ENCODE peak calls at places on chromosomes 13 and 19, in eight cellular contexts. H is hepatocyte, A is Calu3, N is breast epithelium, Y is GM23338, K is psoas muscle, P is thoracic aorta, M is adrenal gland. F is an unnamed sample.

GRCh38 chr19:19463348-19464117 is 51.8 kb downstream of the TSSK6 start:
- DNase-seq in H (no peak), M (peak), N (no peak), Y (no peak), P (no peak), K (peak), A (no peak), F (no peak)

GRCh38 chr13:73672492-73672891 is 461.7 kb downstream of the KLF12 start:
- DNase-seq in A (no peak), N (no peak), P (no peak), M (no peak), Y (no peak), K (no peak), H (peak), F (no peak)

GRCh38 chr19:41690801-41691065 is 2.7 kb upstream of the CEACAM7 start:
- DNase-seq in H (no peak), A (no peak), P (no peak), K (no peak), M (no peak), Y (no peak), N (no peak), F (no peak)

GRCh38 chr19:53908106-53908932 is 759 bp upstream of the CACNG7 start:
- DNase-seq in M (peak), N (no peak), H (peak), Y (peak), K (peak), P (no peak), A (peak), F (no peak)

GRCh38 chr13:38348890-38349289 is 761 bp upstream of the UFM1 start:
- DNase-seq in P (no peak), N (no peak), Y (no peak), K (no peak), M (peak), H (peak), A (no peak), F (no peak)

GRCh38 chr13:64083396-64083795 is 2667.7 kb upstream of the PCDH20 start:
- DNase-seq in A (no peak), M (no peak), P (no peak), Y (no peak), K (no peak), N (no peak), H (no peak), F (no peak)

GRCh38 chr13:50404769-50405168 is 389.5 kb downstream of the KCNRG start:
- DNase-seq in H (no peak), N (no peak), M (no peak), P (no peak), A (no peak), Y (no peak), K (no peak), F (no peak)

GRCh38 chr13:84191199-84191598 is 308.9 kb upstream of the SLITRK1 start:
- DNase-seq in P (no peak), N (no peak), K (no peak), Y (no peak), A (no peak), M (no peak), H (no peak), F (no peak)

GRCh38 chr13:98528663-98529064 is 48.2 kb downstream of the STK24 start:
- DNase-seq in A (no peak), M (peak), Y (no peak), P (no peak), K (no peak), H (no peak), N (no peak), F (no peak)

GRCh38 chr19:7408251-7408650 is 59.5 kb downstream of the ARHGEF18 start:
- DNase-seq in K (no peak), P (no peak), M (no peak), A (no peak), N (no peak), H (no peak), Y (no peak), F (no peak)

GRCh38 chr19:17205237-17206140 is 9.7 kb upstream of the USE1 start:
- DNase-seq in H (peak), M (peak), N (peak), K (no peak), Y (peak), A (peak), P (no peak), F (no peak)

GRCh38 chr19:54707932-54708331 is 16.3 kb upstream of the KIR3DL3 start:
- DNase-seq in Y (no peak), P (no peak), H (no peak), N (no peak), A (no peak), M (no peak), K (no peak), F (peak)

GRCh38 chr13:40336228-40337221 is 329.9 kb downstream of the FOXO1 start:
- DNase-seq in K (no peak), M (no peak), N (peak), Y (no peak), A (peak), P (no peak), H (peak), F (no peak)

DNA sequence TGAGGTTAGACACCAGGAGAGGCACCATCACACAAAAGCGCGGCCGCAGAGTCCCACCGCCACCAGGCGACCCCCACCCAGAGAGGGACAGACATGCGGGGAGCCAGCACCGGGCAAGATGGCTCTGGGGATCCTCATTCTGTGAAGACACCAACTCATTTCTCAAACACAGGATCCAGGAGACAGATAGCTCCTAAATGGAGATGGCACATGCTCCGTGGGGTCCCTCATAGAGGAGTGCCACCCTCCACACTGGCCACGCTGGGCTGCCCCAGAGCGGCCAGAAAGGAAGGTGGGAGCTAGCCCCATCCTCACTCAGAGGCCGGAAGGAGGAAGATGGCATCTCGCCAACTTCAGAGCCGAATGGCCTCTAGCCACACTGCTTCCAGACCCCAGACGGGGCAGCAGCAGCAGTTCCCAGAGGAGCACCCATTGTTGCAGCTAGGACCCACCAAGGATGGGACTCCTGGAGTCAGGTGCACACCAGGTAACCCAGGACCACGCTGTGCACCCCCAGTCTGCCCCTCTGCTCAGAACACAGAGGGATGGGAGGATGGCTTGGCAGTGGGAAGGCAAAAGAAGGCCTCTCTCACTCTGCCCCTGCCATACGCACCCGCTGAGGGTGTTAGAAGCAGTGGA is 78.6 kb downstream of the ZIC5 start:
- DNase-seq in P (no peak), A (no peak), K (no peak), H (no peak), N (no peak), M (no peak), Y (no peak), F (no peak)
- TF ChIP-seq CTCF in P (no peak), A (no peak), K (no peak), H (no peak), N (no peak), M (no peak), Y (no peak), F (no peak)

GRCh38 chr19:51931921-51932320 is 4.6 kb downstream of the ZNF613 start:
- DNase-seq in K (no peak), P (no peak), N (no peak), A (no peak), H (no peak), M (no peak), Y (peak), F (no peak)

GRCh38 chr19:51926426-51926783 is 867 bp upstream of the ZNF613 start:
- DNase-seq in M (no peak), Y (no peak), A (no peak), P (no peak), K (no peak), N (no peak), H (no peak), F (no peak)

GRCh38 chr19:51927859-51928258 is 587 bp downstream of the ZNF613 start:
- DNase-seq in A (peak), H (no peak), K (no peak), N (no peak), Y (no peak), P (no peak), M (no peak), F (no peak)

GRCh38 chr19:51921949-51922348 is 5.3 kb upstream of the ZNF613 start:
- DNase-seq in M (no peak), H (no peak), N (no peak), K (no peak), Y (no peak), P (no peak), A (peak), F (no peak)

GRCh38 chr19:51926784-51927741 is at the start of gene ZNF613:
- DNase-seq in Y (peak), A (peak), N (peak), P (peak), H (peak), M (peak), K (peak), F (no peak)
- TF ChIP-seq CTCF in Y (peak), A (no peak), N (peak), P (no peak), H (peak), M (peak), K (peak), F (peak)

DNA sequence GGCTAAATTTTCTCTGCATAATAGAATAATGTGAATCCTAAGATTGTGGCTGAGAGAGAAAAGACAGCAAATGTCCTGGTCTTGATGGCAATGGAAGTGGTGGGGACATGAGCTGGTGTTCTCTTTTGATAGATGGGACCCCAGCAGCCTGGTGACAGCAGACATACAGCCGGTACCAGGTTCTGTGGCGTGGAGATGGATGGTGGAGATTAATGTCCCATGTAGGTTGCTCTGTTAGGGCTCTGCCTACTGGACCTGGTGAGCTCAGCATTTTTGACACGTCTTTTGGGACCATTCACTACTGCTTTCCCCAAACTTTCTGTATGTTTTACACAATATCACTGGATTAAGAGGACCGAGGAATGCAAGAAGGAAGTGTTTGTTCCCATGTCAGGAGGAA is 8.2 kb upstream of the SIGLEC14 start:
- DNase-seq in M (no peak), P (no peak), Y (peak), H (no peak), N (no peak), K (no peak), A (no peak), F (no peak)
- TF ChIP-seq CTCF in M (no peak), P (no peak), Y (peak), H (no peak), N (no peak), K (no peak), A (no peak), F (no peak)

GRCh38 chr19:46622118-46622446 is 2.8 kb downstream of the PTGIR start:
- DNase-seq in M (no peak), N (no peak), H (no peak), K (peak), P (no peak), A (no peak), Y (no peak), F (no peak)

GRCh38 chr19:46620716-46621115 is 4.2 kb downstream of the PTGIR start:
- DNase-seq in A (no peak), H (no peak), K (no peak), P (no peak), Y (no peak), M (no peak), N (no peak), F (no peak)

GRCh38 chr19:46623915-46624502 is 880 bp downstream of the PTGIR start:
- DNase-seq in H (no peak), P (no peak), A (no peak), Y (no peak), M (no peak), N (no peak), K (no peak), F (no peak)

GRCh38 chr19:46620267-46620666 is 4.6 kb downstream of the PTGIR start:
- DNase-seq in Y (no peak), K (no peak), P (no peak), A (no peak), M (no peak), H (no peak), N (no peak), F (no peak)

GRCh38 chr19:46621191-46622117 is 3.4 kb downstream of the PTGIR start:
- DNase-seq in N (no peak), Y (peak), M (no peak), P (no peak), K (no peak), H (no peak), A (no peak), F (no peak)
- TF ChIP-seq CTCF in N (no peak), Y (peak), M (no peak), P (no peak), K (no peak), H (peak), A (peak), F (peak)

GRCh38 chr13:29369060-29369743 is 226.3 kb downstream of the SLC7A1 start:
- DNase-seq in H (peak), A (peak), K (no peak), P (no peak), M (peak), N (no peak), Y (peak), F (no peak)
- TF ChIP-seq CTCF in H (peak), A (no peak), K (peak), P (peak), M (peak), N (peak), Y (peak), F (peak)

DNA sequence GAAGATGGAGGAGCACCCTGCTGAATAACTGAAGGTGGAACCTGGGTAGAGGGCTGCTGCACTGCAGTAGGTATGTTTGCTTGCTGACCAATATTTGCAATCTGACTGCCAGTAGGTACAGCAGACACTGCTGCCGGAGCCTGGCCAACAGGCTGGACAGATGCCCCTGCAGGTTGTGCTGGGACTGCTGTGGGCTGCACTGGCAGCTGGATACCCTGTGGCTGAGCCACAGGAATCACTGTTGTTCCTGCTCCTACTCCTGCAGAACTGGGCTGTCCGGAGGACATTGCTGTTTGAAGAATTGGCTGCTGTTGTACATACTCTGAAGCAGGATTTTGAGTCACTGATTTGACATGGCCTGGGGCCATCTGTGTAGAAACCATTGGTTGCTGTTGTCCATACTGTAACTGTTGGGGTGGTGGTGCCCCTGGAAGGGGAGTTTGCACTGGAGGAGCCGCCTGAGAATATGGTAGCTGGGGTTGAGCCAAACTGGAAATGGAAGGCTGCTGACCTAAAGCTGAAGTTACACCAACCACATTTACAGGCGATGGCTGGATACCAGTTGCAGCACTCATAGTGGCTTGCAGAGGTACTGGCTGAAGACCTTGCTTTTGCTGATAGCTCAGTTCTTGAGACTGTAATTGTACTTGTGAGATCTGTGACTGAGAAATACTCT is 2.2 kb downstream of the TSC22D1 start:
- DNase-seq in Y (peak), P (no peak), A (peak), M (no peak), K (no peak), H (peak), N (no peak), F (no peak)
- TF ChIP-seq CTCF in Y (peak), P (peak), A (no peak), M (peak), K (peak), H (peak), N (peak), F (peak)

DNA sequence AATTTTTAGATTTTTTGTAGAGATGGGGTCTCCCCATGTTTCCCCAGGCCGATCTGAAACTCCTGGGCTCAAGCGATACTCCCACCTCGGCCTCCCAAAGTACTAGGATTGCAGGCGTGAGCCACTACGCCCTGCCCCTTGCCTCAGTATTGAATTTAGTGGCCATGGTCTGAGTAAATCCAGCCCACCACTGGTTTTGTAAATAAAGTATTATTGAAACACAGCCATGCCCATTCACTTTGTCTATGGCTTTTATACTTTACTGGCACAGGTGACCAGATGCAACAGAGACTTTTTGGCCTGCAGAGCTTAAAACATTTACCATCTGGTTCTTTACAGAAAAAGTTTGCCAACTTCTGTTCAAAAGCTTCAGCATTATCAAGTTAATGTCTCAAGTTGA is 143.8 kb downstream of the PTPRS start:
- DNase-seq in K (no peak), P (no peak), H (no peak), Y (no peak), N (no peak), A (no peak), M (no peak), F (no peak)
- TF ChIP-seq CTCF in K (no peak), P (no peak), H (no peak), Y (no peak), N (no peak), A (no peak), M (no peak), F (no peak)

GRCh38 chr13:21032656-21033055 is 28.7 kb downstream of the LATS2 start:
- DNase-seq in H (no peak), P (no peak), K (no peak), Y (no peak), N (no peak), M (no peak), A (no peak), F (no peak)

GRCh38 chr13:21033866-21034601 is 27.4 kb downstream of the LATS2 start:
- DNase-seq in M (no peak), H (no peak), A (peak), N (peak), P (no peak), Y (no peak), K (no peak), F (no peak)

GRCh38 chr13:21033224-21033855 is 28.0 kb downstream of the LATS2 start:
- DNase-seq in M (peak), K (no peak), H (no peak), A (peak), N (peak), P (no peak), Y (no peak), F (no peak)

GRCh38 chr13:21037656-21038055 is 23.7 kb downstream of the LATS2 start:
- DNase-seq in K (no peak), Y (no peak), M (no peak), A (no peak), P (no peak), H (no peak), N (no peak), F (no peak)

GRCh38 chr13:21034602-21035190 is 26.7 kb downstream of the LATS2 start:
- DNase-seq in P (no peak), K (no peak), H (no peak), M (no peak), N (no peak), A (peak), Y (peak), F (no peak)
- TF ChIP-seq CTCF in P (no peak), K (peak), H (no peak), M (no peak), N (no peak), A (no peak), Y (peak), F (peak)

GRCh38 chr19:49020931-49021895 is 2.9 kb downstream of the CGB3 start:
- DNase-seq in M (no peak), P (no peak), Y (no peak), K (no peak), H (no peak), A (no peak), N (no peak), F (no peak)

GRCh38 chr19:49017041-49017665 is at the start of gene LHB:
- DNase-seq in M (no peak), H (no peak), N (no peak), K (no peak), P (no peak), A (no peak), Y (peak), F (no peak)

GRCh38 chr19:49020342-49020741 is 3.5 kb upstream of the LHB start:
- DNase-seq in Y (peak), H (no peak), P (no peak), M (no peak), A (no peak), K (no peak), N (no peak), F (no peak)

GRCh38 chr19:49017666-49018351 is 918 bp upstream of the LHB start:
- DNase-seq in Y (peak), H (peak), K (peak), N (no peak), M (peak), P (no peak), A (peak), F (no peak)

GRCh38 chr19:49019242-49019932 is 2.5 kb upstream of the LHB start:
- DNase-seq in K (peak), A (peak), H (peak), N (peak), P (no peak), Y (peak), M (peak), F (no peak)
- TF ChIP-seq CTCF in K (no peak), A (peak), H (peak), N (peak), P (no peak), Y (peak), M (no peak), F (peak)

GRCh38 chr13:109790951-109791605 is 4.7 kb upstream of the IRS2 start:
- DNase-seq in N (no peak), P (no peak), M (peak), A (no peak), H (peak), Y (peak), K (no peak), F (no peak)
- TF ChIP-seq CTCF in N (no peak), P (no peak), M (peak), A (no peak), H (peak), Y (peak), K (peak), F (peak)

F was measured in chondrocyte.